ENCODE peak calls at places on chromosomes 12 and 14, in five cellular contexts. M is IMR-90, L is K562, P is H1, C is HepG2. G is an unnamed sample.

GRCh38 chr12:53224268-53224896 is 7.6 kb downstream of the RARG start:
- DNase-seq in L (peak), M (no peak), P (no peak), C (peak), G (peak)

GRCh38 chr14:60304509-60304908 is 55.5 kb downstream of the PPM1A start:
- DNase-seq in P (no peak), M (no peak), C (peak), L (no peak), G (no peak)

GRCh38 chr12:11717533-11717961 is 68.1 kb downstream of the ETV6 start:
- DNase-seq in P (no peak), C (peak), L (no peak), M (peak), G (no peak)

GRCh38 chr12:79162948-79163347 is 298.4 kb downstream of the SYT1 start:
- DNase-seq in M (no peak), C (no peak), P (no peak), L (no peak), G (no peak)

GRCh38 chr14:68695871-68696665 is 96.8 kb downstream of the ZFP36L1 start:
- DNase-seq in P (no peak), M (no peak), C (no peak), L (no peak), G (no peak)

GRCh38 chr14:45491914-45492313 is 238.9 kb upstream of the MIS18BP1 start:
- DNase-seq in M (no peak), L (no peak), P (no peak), C (no peak), G (no peak)

GRCh38 chr14:70770490-70770889 is 38.8 kb downstream of the MAP3K9 start:
- DNase-seq in M (no peak), C (no peak), L (no peak), P (no peak), G (no peak)

GRCh38 chr12:20280515-20280914 is 87.8 kb upstream of the PDE3A start:
- DNase-seq in M (no peak), P (no peak), L (no peak), C (no peak), G (no peak)

GRCh38 chr12:79841878-79842265 is 93.0 kb downstream of the PPP1R12A start:
- DNase-seq in P (no peak), M (no peak), L (no peak), C (no peak), G (no peak)

GRCh38 chr12:98883231-98883630 is 238.1 kb downstream of the APAF1 start:
- DNase-seq in M (no peak), C (no peak), P (no peak), L (no peak), G (no peak)

GRCh38 chr12:15555466-15555865 is 233.2 kb downstream of the PTPRO start:
- DNase-seq in L (no peak), M (no peak), P (no peak), C (no peak), G (no peak)

GRCh38 chr12:94187351-94187750 is 39.0 kb downstream of the PLXNC1 start:
- DNase-seq in C (no peak), L (no peak), M (no peak), P (no peak), G (no peak)

GRCh38 chr14:105019861-105020814 is 745 bp downstream of the CDCA4 start:
- DNase-seq in M (peak), L (no peak), C (no peak), P (no peak), G (peak)

GRCh38 chr14:31170411-31170810 is 37.2 kb downstream of the HECTD1 start:
- DNase-seq in M (peak), L (no peak), P (no peak), C (no peak), G (no peak)

GRCh38 chr12:127108360-127109215 is 1158.4 kb upstream of the TMEM132C start:
- DNase-seq in M (peak), C (peak), P (no peak), L (peak), G (peak)

GRCh38 chr14:23432102-23432925 is 3.1 kb downstream of the MYH7 start:
- DNase-seq in P (no peak), M (no peak), L (no peak), C (no peak), G (no peak)

GRCh38 chr12:131913666-131914065 is 15.4 kb upstream of the PUS1 start:
- DNase-seq in L (no peak), C (no peak), P (no peak), M (no peak), G (no peak)

GRCh38 chr14:105399441-105399775 is 1.1 kb downstream of the TEX22 start:
- DNase-seq in P (no peak), L (peak), C (no peak), M (no peak), G (no peak)

GRCh38 chr12:1845427-1845826 is 25.1 kb downstream of the LRTM2 start:
- DNase-seq in C (no peak), P (no peak), L (no peak), M (no peak), G (no peak)

GRCh38 chr12:99529966-99530365 is 117.6 kb upstream of the GARIN6 start:
- DNase-seq in M (peak), P (no peak), C (no peak), L (no peak), G (no peak)

GRCh38 chr12:91556909-91557308 is 374.3 kb upstream of the DCN start:
- DNase-seq in M (no peak), P (no peak), C (no peak), L (no peak), G (no peak)

GRCh38 chr14:92759300-92759678 is 10.9 kb upstream of the LGMN start:
- DNase-seq in L (peak), M (peak), C (no peak), P (no peak), G (peak)

GRCh38 chr12:26172478-26172877 is 22.9 kb upstream of the SSPN start:
- DNase-seq in L (no peak), M (no peak), P (no peak), C (no peak), G (no peak)

GRCh38 chr12:52860102-52860838 is 11.5 kb upstream of the KRT78 start:
- DNase-seq in L (no peak), M (peak), C (no peak), P (no peak), G (peak)

GRCh38 chr14:19823765-19824164 is 20.2 kb downstream of the OR4N2 start:
- DNase-seq in C (no peak), L (no peak), M (no peak), P (no peak), G (no peak)

GRCh38 chr12:5050542-5050941 is 6.9 kb downstream of the KCNA5 start:
- DNase-seq in C (no peak), L (no peak), M (no peak), P (no peak), G (no peak)

GRCh38 chr14:102363182-102363952 is 626 bp downstream of the TECPR2 start:
- DNase-seq in L (peak), C (no peak), M (peak), P (no peak), G (peak)

GRCh38 chr12:100185361-100185894 is 15.2 kb upstream of the ACTR6 start:
- DNase-seq in M (no peak), C (no peak), L (no peak), P (no peak), G (no peak)

GRCh38 chr14:67137744-67138371 is 51.4 kb upstream of the GARIN2 start:
- DNase-seq in L (no peak), C (no peak), P (no peak), M (peak), G (peak)

GRCh38 chr12:27711312-27711682 is 665 bp downstream of the MRPS35 start:
- DNase-seq in M (no peak), L (peak), C (no peak), P (no peak), G (peak)

GRCh38 chr14:32055175-32055574 is 21.9 kb upstream of the ARHGAP5 start:
- DNase-seq in P (no peak), L (no peak), C (no peak), M (no peak), G (no peak)

GRCh38 chr14:24429395-24430142 is at the start of the genes CBLN3 and KHNYN:
- DNase-seq in L (peak), C (peak), M (peak), P (no peak), G (peak)

GRCh38 chr12:48977290-48978281 is 536 bp upstream of the WNT1 start:
- DNase-seq in L (peak), P (no peak), C (peak), M (peak), G (peak)

GRCh38 chr14:64174922-64175782 is 119.0 kb downstream of the ESR2 start:
- DNase-seq in L (no peak), P (no peak), C (no peak), M (no peak), G (no peak)

GRCh38 chr12:99975321-99975720 is 9.4 kb downstream of the ANKS1B start:
- DNase-seq in L (no peak), M (no peak), C (no peak), P (no peak), G (no peak)

DNA sequence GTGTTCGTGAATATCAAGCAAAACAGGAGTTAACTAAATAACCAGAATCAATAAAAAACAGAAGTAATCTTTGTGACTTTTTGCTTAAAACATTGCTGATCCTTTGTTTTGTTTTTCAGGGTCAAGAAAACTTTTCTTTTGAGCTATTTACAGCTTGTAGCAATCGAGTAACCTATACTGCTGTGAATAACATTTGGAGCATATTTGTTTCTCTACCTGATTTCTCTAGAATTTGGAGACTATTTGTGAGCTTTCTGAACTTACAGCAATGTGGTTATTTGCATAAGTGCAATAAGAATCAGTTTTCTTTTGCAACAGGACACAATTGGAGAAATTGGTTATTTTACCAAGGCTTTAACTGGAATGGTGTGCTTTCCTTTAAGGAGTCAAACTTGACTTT is 7.3 kb upstream of the ETNK1 start:
- DNase-seq in M (no peak), L (no peak), C (no peak), P (no peak), G (no peak)
- TF ChIP-seq MAFK in M (no peak), L (no peak), C (no peak), P (no peak), G (no peak)

GRCh38 chr14:77028384-77029246 is at the start of gene IRF2BPL:
- DNase-seq in L (peak), P (no peak), C (peak), M (peak), G (peak)

GRCh38 chr14:77032483-77032853 is 4.0 kb upstream of the IRF2BPL start:
- DNase-seq in M (no peak), C (no peak), L (no peak), P (no peak), G (no peak)

GRCh38 chr14:77032854-77033621 is 4.5 kb upstream of the IRF2BPL start:
- DNase-seq in L (no peak), M (peak), C (peak), P (no peak), G (peak)

GRCh38 chr14:77033622-77034521 is 5.4 kb upstream of the IRF2BPL start:
- DNase-seq in P (no peak), C (peak), M (peak), L (no peak), G (peak)

DNA sequence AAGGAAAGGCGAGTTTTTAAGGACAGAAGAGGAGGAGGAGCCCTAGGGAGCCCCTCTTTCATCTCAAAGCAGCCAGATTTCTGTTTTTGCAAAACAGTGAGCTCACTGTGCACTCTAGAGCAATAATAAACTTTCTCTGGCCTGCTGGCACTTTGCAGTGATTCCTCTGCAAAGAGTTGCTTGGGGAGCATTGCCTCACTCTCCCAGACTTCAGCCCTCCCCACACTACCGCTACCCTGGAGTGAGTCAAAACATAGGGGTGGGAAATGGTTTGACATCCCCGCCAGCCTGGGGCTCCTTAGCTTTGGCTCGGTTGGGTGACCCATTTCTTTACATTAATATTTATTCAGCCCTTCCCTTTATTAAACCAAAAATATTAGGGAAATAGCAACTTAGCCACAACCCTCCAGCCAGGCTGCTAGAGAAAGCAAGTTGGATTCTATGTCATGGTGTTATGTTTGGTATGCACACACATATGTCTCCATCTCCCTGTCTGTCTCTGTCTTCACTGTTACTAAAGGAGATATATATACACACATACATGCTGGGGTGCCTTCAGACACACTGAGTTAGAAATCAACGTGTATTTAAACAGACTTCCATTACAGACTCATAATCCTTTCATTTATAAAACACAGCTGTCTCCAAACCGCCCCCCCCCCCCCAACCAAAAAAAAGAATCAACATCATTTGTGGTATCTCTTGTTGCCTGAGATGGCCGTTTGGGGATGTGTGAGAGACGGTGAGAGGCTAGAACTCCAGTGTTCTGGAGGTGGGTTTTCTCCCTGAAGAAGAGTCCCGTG is 3.4 kb upstream of the IRF2BPL start:
- DNase-seq in P (no peak), C (no peak), L (no peak), M (peak), G (no peak)
- TF ChIP-seq MAFK in P (no peak), C (no peak), L (no peak), M (no peak), G (no peak)

GRCh38 chr12:42611571-42612257 is 22.2 kb upstream of the PRICKLE1 start:
- DNase-seq in L (no peak), M (no peak), C (no peak), P (no peak), G (no peak)

GRCh38 chr12:42612258-42612608 is 22.7 kb upstream of the PRICKLE1 start:
- DNase-seq in P (no peak), C (no peak), M (no peak), L (no peak), G (no peak)

DNA sequence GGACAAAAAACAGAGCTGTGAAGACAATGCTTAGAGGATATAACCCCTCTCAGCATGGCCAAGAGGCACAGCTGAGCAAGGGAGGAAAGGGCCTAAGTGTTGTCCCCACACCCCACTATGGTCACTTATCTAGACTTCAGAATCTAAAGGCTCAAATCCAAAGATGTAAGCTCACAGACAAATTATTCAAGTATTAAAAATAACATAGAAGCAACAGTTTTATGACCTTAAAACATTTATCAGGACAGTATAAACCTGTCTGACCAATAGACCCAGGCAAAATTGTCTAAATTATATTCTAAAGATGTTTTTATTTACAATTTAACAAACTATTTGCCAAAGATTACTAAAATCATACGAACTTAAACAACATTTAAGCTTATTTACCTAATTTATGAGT is 28.1 kb upstream of the PRICKLE1 start:
- DNase-seq in M (peak), L (no peak), P (no peak), C (no peak), G (no peak)
- TF ChIP-seq MAFK in M (no peak), L (no peak), P (no peak), C (no peak), G (no peak)

DNA sequence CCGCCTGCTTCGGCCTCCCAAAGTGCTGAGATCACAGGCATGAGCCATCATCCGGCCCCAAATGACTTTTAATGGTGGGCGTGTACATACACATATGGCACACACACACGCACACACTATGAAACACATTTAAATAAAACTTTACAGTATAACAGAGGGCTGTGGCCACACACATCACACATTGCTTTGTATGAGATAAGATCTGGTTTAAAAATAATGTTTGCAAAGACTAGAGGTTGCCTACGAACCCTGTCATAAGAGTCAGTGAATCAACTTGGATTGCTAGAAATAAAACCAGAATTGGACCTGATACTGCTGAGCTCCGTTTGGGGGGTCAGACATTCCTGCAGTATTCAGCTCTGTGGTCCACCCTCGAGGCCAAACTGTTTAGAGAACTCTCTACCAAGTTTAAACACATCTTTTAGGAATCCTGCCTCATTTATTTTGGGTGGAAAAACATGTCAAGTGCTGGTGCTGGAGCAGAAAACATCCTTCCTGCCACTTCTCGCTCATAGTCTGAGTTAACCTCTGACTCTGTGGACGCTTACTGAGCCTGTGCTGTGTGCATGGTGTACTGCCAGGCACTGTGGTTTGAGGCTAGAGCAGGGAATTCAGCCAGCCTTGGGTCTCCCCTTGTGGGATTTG is 47.8 kb upstream of the EML1 start:
- DNase-seq in L (no peak), M (peak), C (no peak), P (no peak), G (no peak)
- TF ChIP-seq MAFK in L (no peak), M (no peak), C (no peak), P (no peak), G (no peak)

DNA sequence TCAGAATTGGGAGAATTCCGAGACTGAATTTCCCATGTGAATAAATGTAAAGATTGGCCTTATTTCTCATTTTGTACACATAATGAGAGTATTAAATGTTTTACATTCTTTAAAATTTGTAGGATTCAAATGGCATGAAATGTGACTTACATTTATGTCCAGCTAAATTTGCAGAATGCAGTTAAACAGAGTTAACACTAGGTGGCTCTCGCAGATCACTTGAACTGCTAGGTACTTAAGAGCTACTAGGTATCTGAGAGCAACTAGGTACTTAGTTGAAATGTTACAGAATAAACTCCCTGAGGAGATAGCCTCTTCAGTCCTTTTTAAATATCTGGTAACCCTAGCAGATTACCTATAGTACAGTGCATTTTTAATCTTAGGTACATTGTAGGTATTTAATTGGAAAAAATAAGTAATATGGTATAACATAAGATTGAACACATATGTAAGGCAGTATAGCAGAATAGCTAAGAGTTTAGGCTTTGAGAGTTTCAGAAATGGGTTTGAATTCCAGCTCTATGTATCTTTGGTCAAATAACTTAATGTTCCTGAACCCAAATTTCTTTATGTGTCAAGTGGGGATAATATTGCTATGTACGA is 73.8 kb downstream of the KIAA0586 start:
- DNase-seq in P (no peak), C (peak), L (peak), M (peak), G (peak)
- TF ChIP-seq MAFK in P (no peak), C (no peak), L (no peak), M (no peak), G (no peak)

G was measured in A549.